ENCODE peak calls at places on chromosomes 6 and 20, in four cellular contexts. V, C, P and H are unnamed samples.

GRCh38 chr20:36010081-36010480 is 41.7 kb downstream of the CNBD2 start:
- DNase-seq in V (no peak), C (no peak), P (no peak), H (no peak)

GRCh38 chr6:6893701-6894100 is 214.1 kb upstream of the RREB1 start:
- DNase-seq in V (no peak), C (no peak), P (no peak), H (no peak)

GRCh38 chr20:61934716-61935530 is 130.8 kb downstream of the TAF4 start:
- DNase-seq in V (no peak), C (no peak), P (no peak), H (no peak)

GRCh38 chr6:41527721-41528408 is 18.3 kb upstream of the FOXP4 start:
- DNase-seq in V (no peak), C (no peak), P (peak), H (peak)

GRCh38 chr6:106509420-106510089 is 119.7 kb downstream of the RTN4IP1 start:
- DNase-seq in V (no peak), C (no peak), P (no peak), H (no peak)

GRCh38 chr20:17445561-17445960 is 85.6 kb downstream of the BFSP1 start:
- DNase-seq in V (no peak), C (no peak), P (no peak), H (no peak)

GRCh38 chr6:169915769-169916550 is 164.5 kb downstream of the ERMARD start:
- DNase-seq in V (no peak), C (no peak), P (peak), H (peak)

GRCh38 chr6:20891161-20891560 is 356.9 kb downstream of the CDKAL1 start:
- DNase-seq in V (no peak), C (no peak), P (no peak), H (no peak)

GRCh38 chr6:115706981-115707380 is 353.7 kb downstream of the FRK start:
- DNase-seq in V (no peak), C (no peak), P (no peak), H (no peak)

GRCh38 chr6:12875061-12875460 is 158.5 kb downstream of the PHACTR1 start:
- DNase-seq in V (no peak), C (no peak), P (no peak), H (no peak)

GRCh38 chr6:155314773-155315515 is 660 bp upstream of the TFB1M start:
- DNase-seq in V (peak), C (peak), P (peak), H (peak)

GRCh38 chr6:71038966-71039365 is 82.1 kb upstream of the B3GAT2 start:
- DNase-seq in V (no peak), C (no peak), P (no peak), H (no peak)

GRCh38 chr20:3686867-3687321 is 5.1 kb upstream of the ADAM33 start:
- DNase-seq in V (no peak), C (no peak), P (no peak), H (no peak)

GRCh38 chr6:10429638-10430427 is 15.0 kb upstream of the TFAP2A start:
- DNase-seq in V (no peak), C (no peak), P (peak), H (peak)

GRCh38 chr6:117555882-117556498 is 46.3 kb downstream of the GOPC start:
- DNase-seq in V (peak), C (peak), P (peak), H (peak)

GRCh38 chr6:8238772-8239683 is 136.7 kb upstream of the EEF1E1 start:
- DNase-seq in V (no peak), C (no peak), P (no peak), H (no peak)

GRCh38 chr6:75791881-75792280 is 42.8 kb downstream of the MYO6 start:
- DNase-seq in V (no peak), C (no peak), P (peak), H (peak)

GRCh38 chr20:60372282-60372681 is 414.1 kb downstream of the CDH26 start:
- DNase-seq in V (no peak), C (no peak), P (no peak), H (no peak)

GRCh38 chr20:40648505-40649072 is 40.4 kb downstream of the MAFB start:
- DNase-seq in V (no peak), C (no peak), P (no peak), H (no peak)